ENCODE peak calls at places on chromosome 10, in eight cellular contexts. One of them, this sample, is unnamed.

GRCh38 chr10:126063353-126063791 is 167.0 kb downstream of the FANK1 start:
- DNase-seq in A549: peak; percentile 28
- DNase-seq in endothelial cell of umbilical vein: no peak
- DNase-seq in adrenal gland: no peak
- DNase-seq in transverse colon: no peak
- DNase-seq in IMR-90: peak; percentile 81
- DNase-seq in tibial nerve: no peak
- DNase-seq in breast epithelium: no peak
- DNase-seq in this sample: no peak

GRCh38 chr10:95236068-95236903 is 42.2 kb downstream of the ACSM6 start:
- DNase-seq in A549: no peak
- DNase-seq in endothelial cell of umbilical vein: peak; percentile 42
- DNase-seq in adrenal gland: no peak
- DNase-seq in transverse colon: no peak
- DNase-seq in IMR-90: peak; percentile 81
- DNase-seq in tibial nerve: no peak
- DNase-seq in breast epithelium: no peak
- DNase-seq in this sample: no peak

GRCh38 chr10:340646-341045 is 205.4 kb downstream of the ZMYND11 start:
- DNase-seq in A549: no peak
- DNase-seq in endothelial cell of umbilical vein: no peak
- DNase-seq in adrenal gland: no peak
- DNase-seq in transverse colon: no peak
- DNase-seq in IMR-90: no peak
- DNase-seq in tibial nerve: no peak
- DNase-seq in breast epithelium: no peak
- DNase-seq in this sample: no peak

GRCh38 chr10:4034907-4035581 is 250.0 kb upstream of the KLF6 start:
- DNase-seq in A549: no peak
- DNase-seq in endothelial cell of umbilical vein: peak; percentile 6
- DNase-seq in adrenal gland: no peak
- DNase-seq in transverse colon: peak; percentile 22
- DNase-seq in IMR-90: peak; percentile 41
- DNase-seq in tibial nerve: no peak
- DNase-seq in breast epithelium: no peak
- DNase-seq in this sample: no peak

GRCh38 chr10:73644015-73644743 is 2.9 kb upstream of the MYOZ1 start:
- DNase-seq in A549: peak; percentile 71
- DNase-seq in endothelial cell of umbilical vein: peak; percentile 70
- DNase-seq in adrenal gland: peak; percentile 69
- DNase-seq in transverse colon: peak; percentile 64
- DNase-seq in IMR-90: peak; percentile 73
- DNase-seq in tibial nerve: peak; percentile 61
- DNase-seq in breast epithelium: peak; percentile 51
- DNase-seq in this sample: peak; percentile 80

GRCh38 chr10:130409931-130410330 is 273.7 kb downstream of the GLRX3 start:
- DNase-seq in A549: no peak
- DNase-seq in endothelial cell of umbilical vein: no peak
- DNase-seq in adrenal gland: no peak
- DNase-seq in transverse colon: no peak
- DNase-seq in IMR-90: no peak
- DNase-seq in tibial nerve: no peak
- DNase-seq in breast epithelium: no peak
- DNase-seq in this sample: no peak

GRCh38 chr10:15865304-15865703 is 5.0 kb upstream of the MINDY3 start:
- DNase-seq in A549: no peak
- DNase-seq in endothelial cell of umbilical vein: no peak
- DNase-seq in adrenal gland: no peak
- DNase-seq in transverse colon: no peak
- DNase-seq in IMR-90: no peak
- DNase-seq in tibial nerve: no peak
- DNase-seq in breast epithelium: no peak
- DNase-seq in this sample: no peak

GRCh38 chr10:116274141-116274861 is 1.3 kb upstream of the GFRA1 start:
- DNase-seq in A549: peak; percentile 20
- DNase-seq in endothelial cell of umbilical vein: no peak
- DNase-seq in adrenal gland: peak; percentile 21
- DNase-seq in transverse colon: no peak
- DNase-seq in IMR-90: no peak
- DNase-seq in tibial nerve: no peak
- DNase-seq in breast epithelium: peak; percentile 58
- DNase-seq in this sample: no peak

GRCh38 chr10:101639141-101639900 is 51.2 kb downstream of the DPCD start:
- DNase-seq in A549: no peak
- DNase-seq in endothelial cell of umbilical vein: no peak
- DNase-seq in adrenal gland: no peak
- DNase-seq in transverse colon: no peak
- DNase-seq in IMR-90: no peak
- DNase-seq in tibial nerve: no peak
- DNase-seq in breast epithelium: no peak
- DNase-seq in this sample: no peak

GRCh38 chr10:127374074-127374680 is 174.9 kb upstream of the NPS start:
- DNase-seq in A549: no peak
- DNase-seq in endothelial cell of umbilical vein: no peak
- DNase-seq in adrenal gland: no peak
- DNase-seq in transverse colon: no peak
- DNase-seq in IMR-90: no peak
- DNase-seq in tibial nerve: no peak
- DNase-seq in breast epithelium: no peak
- DNase-seq in this sample: no peak

GRCh38 chr10:131196176-131196885 is 115.2 kb downstream of the TCERG1L start:
- DNase-seq in A549: no peak
- DNase-seq in endothelial cell of umbilical vein: no peak
- DNase-seq in adrenal gland: no peak
- DNase-seq in transverse colon: no peak
- DNase-seq in IMR-90: no peak
- DNase-seq in tibial nerve: no peak
- DNase-seq in breast epithelium: no peak
- DNase-seq in this sample: no peak

DNA sequence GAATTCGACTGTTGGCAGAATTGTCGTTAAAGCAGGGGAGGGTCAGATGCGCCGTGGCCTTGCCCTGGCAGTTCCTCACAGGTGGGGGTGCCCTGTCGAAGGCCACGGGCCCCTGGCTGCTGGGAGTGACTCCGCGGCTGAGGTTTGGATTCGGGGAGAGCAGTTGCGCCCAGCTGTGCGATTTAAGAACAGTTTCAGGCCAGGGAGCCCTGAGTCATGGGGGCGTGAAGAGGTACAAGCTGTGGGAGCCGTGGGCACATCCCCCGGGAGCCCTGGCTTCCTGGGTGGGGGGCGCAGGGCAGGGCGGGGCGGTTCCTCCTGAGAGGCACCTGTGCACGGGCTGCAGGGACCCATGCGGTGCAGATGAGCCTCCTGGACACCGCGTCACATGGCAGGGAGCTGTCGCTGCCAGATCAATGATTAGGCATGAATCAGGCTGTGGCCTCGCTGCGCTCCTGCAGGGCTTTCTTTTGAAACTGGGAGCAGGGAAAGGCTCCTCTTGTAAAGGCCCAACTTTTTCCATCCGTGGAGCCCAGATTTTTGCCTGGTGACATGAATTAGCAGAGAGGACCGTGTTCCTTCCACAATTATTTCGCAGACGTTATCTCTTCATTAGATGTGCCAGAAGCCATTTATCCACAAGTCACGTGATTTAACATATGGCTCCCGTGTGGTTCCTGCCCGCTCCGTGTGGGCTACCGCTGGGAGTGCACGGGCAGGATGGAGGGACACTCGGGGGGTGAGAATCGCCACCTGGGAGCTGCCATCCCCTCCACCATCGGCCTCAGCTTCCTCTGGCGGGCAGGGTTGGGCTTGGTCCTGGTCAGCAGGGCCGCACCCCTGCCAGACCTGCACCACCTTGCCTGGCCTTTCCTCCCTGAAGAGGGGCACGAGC is 918 bp downstream of the PWWP2B start:
- DNase-seq in A549: peak; percentile 47
- DNase-seq in endothelial cell of umbilical vein: peak; percentile 37
- DNase-seq in adrenal gland: peak; percentile 88
- DNase-seq in transverse colon: peak; percentile 67
- DNase-seq in IMR-90: peak; percentile 47
- DNase-seq in tibial nerve: no peak
- DNase-seq in breast epithelium: no peak
- DNase-seq in this sample: peak; percentile 67
- TF ChIP-seq POLR2A in A549: no peak
- TF ChIP-seq POLR2A in endothelial cell of umbilical vein: no peak
- TF ChIP-seq POLR2A in adrenal gland: no peak
- TF ChIP-seq POLR2A in transverse colon: no peak
- TF ChIP-seq POLR2A in IMR-90: peak; percentile 3
- TF ChIP-seq POLR2A in tibial nerve: no peak
- TF ChIP-seq POLR2A in breast epithelium: no peak
- TF ChIP-seq POLR2A in this sample: no peak

GRCh38 chr10:100175873-100176272 is 10.0 kb downstream of the ERLIN1 start:
- DNase-seq in A549: no peak
- DNase-seq in endothelial cell of umbilical vein: no peak
- DNase-seq in adrenal gland: no peak
- DNase-seq in transverse colon: no peak
- DNase-seq in IMR-90: no peak
- DNase-seq in tibial nerve: no peak
- DNase-seq in breast epithelium: no peak
- DNase-seq in this sample: no peak
- TF ChIP-seq POLR2A in A549: no peak
- TF ChIP-seq POLR2A in endothelial cell of umbilical vein: no peak
- TF ChIP-seq POLR2A in adrenal gland: no peak
- TF ChIP-seq POLR2A in transverse colon: no peak
- TF ChIP-seq POLR2A in IMR-90: no peak
- TF ChIP-seq POLR2A in tibial nerve: no peak
- TF ChIP-seq POLR2A in breast epithelium: no peak
- TF ChIP-seq POLR2A in this sample: no peak

DNA sequence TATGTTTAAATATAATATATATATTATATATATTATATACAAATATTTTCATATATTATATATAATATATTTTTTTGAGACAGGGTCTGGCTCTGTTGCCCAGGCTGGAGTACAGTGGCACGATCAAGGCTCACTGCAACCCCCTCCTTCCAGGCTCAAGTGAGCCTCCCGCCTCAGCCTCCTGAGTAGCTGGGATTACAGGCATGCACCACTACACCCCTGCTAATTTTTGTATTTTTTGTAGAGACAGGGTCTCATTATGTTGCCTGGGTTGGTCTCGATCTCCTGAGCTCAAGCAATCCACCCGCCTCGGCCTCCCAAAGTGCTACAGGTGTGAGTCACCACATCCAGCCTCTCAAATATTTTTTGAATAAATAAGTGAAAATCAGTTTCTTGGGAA is 215.5 kb downstream of the GATA3 start:
- DNase-seq in A549: peak; percentile 15
- DNase-seq in endothelial cell of umbilical vein: no peak
- DNase-seq in adrenal gland: no peak
- DNase-seq in transverse colon: no peak
- DNase-seq in IMR-90: no peak
- DNase-seq in tibial nerve: no peak
- DNase-seq in breast epithelium: no peak
- DNase-seq in this sample: no peak
- TF ChIP-seq POLR2A in A549: no peak
- TF ChIP-seq POLR2A in endothelial cell of umbilical vein: no peak
- TF ChIP-seq POLR2A in adrenal gland: no peak
- TF ChIP-seq POLR2A in transverse colon: no peak
- TF ChIP-seq POLR2A in IMR-90: no peak
- TF ChIP-seq POLR2A in tibial nerve: no peak
- TF ChIP-seq POLR2A in breast epithelium: no peak
- TF ChIP-seq POLR2A in this sample: no peak

GRCh38 chr10:5888843-5889623 is 660 bp downstream of the ANKRD16 start:
- DNase-seq in A549: peak; percentile 32
- DNase-seq in endothelial cell of umbilical vein: peak; percentile 52
- DNase-seq in adrenal gland: no peak
- DNase-seq in transverse colon: peak; percentile 51
- DNase-seq in IMR-90: no peak
- DNase-seq in tibial nerve: no peak
- DNase-seq in breast epithelium: no peak
- DNase-seq in this sample: peak; percentile 69
- TF ChIP-seq POLR2A in A549: peak; percentile 30
- TF ChIP-seq POLR2A in endothelial cell of umbilical vein: no peak
- TF ChIP-seq POLR2A in adrenal gland: no peak
- TF ChIP-seq POLR2A in transverse colon: no peak
- TF ChIP-seq POLR2A in IMR-90: no peak
- TF ChIP-seq POLR2A in tibial nerve: no peak
- TF ChIP-seq POLR2A in breast epithelium: no peak
- TF ChIP-seq POLR2A in this sample: no peak

GRCh38 chr10:108362306-108362705 is 1197.8 kb upstream of the SORCS1 start:
- DNase-seq in A549: no peak
- DNase-seq in endothelial cell of umbilical vein: no peak
- DNase-seq in adrenal gland: no peak
- DNase-seq in transverse colon: no peak
- DNase-seq in IMR-90: no peak
- DNase-seq in tibial nerve: no peak
- DNase-seq in breast epithelium: no peak
- DNase-seq in this sample: peak; percentile 79
- TF ChIP-seq POLR2A in A549: no peak
- TF ChIP-seq POLR2A in endothelial cell of umbilical vein: no peak
- TF ChIP-seq POLR2A in adrenal gland: no peak
- TF ChIP-seq POLR2A in transverse colon: no peak
- TF ChIP-seq POLR2A in IMR-90: no peak
- TF ChIP-seq POLR2A in tibial nerve: no peak
- TF ChIP-seq POLR2A in breast epithelium: no peak
- TF ChIP-seq POLR2A in this sample: no peak

DNA sequence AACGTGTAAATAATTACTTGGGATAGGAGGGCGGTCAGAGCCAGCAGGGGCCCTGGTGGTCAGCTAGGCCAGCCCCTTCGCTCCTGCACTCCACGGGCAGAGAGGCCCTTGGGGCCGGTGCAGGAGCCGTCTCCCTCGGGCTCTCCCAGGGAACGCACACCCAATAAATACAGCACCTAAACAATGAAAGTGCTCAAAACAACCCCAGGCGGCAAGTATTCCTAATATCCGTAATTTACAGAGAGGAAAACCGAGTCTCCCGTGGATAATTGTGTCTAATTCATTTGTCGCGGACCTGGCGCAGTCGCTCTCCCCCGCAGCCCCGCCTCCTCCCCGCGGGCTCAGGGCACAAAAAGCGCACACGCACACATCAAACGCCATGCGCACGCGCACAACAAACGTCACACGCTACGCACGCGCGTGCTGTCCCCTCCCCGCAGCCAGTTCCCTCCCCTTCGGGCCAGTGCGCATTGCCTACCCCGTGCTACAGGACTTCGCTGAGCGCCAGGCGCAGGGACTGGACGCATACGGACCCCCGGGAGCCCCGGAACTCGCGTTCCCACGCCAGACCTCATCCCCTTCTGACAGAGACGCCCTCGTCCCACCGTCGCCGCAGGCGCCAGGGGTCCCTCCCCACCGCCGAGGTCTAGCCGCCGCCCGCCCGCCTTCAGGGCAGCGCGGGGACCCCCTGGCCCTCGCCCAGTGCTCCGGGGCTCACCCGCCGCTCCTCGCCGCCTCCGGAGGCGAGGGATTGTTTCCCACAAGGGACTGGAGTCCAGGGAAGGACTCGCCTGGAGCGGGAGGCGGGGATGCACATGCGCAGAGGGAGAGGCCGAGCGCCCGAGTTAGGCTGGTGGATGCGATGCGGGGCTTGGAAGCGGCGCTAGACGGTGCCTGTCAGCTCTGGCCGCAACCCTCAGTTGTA is at the start of gene ZNF248:
- DNase-seq in A549: peak; percentile 97
- DNase-seq in endothelial cell of umbilical vein: peak; percentile 97
- DNase-seq in adrenal gland: peak; percentile 97
- DNase-seq in transverse colon: peak; percentile 97
- DNase-seq in IMR-90: peak; percentile 96
- DNase-seq in tibial nerve: peak; percentile 94
- DNase-seq in breast epithelium: peak; percentile 95
- DNase-seq in this sample: peak; percentile 97
- TF ChIP-seq POLR2A in A549: peak; percentile 99
- TF ChIP-seq POLR2A in endothelial cell of umbilical vein: peak; percentile 96
- TF ChIP-seq POLR2A in adrenal gland: peak; percentile 97
- TF ChIP-seq POLR2A in transverse colon: peak; percentile 98
- TF ChIP-seq POLR2A in IMR-90: peak; percentile 97
- TF ChIP-seq POLR2A in tibial nerve: peak; percentile 99
- TF ChIP-seq POLR2A in breast epithelium: peak; percentile 92
- TF ChIP-seq POLR2A in this sample: peak; percentile 91

GRCh38 chr10:43771675-43772074 is 123.0 kb upstream of the ZNF32 start:
- DNase-seq in A549: no peak
- DNase-seq in endothelial cell of umbilical vein: no peak
- DNase-seq in adrenal gland: no peak
- DNase-seq in transverse colon: no peak
- DNase-seq in IMR-90: no peak
- DNase-seq in tibial nerve: no peak
- DNase-seq in breast epithelium: no peak
- DNase-seq in this sample: no peak
- TF ChIP-seq POLR2A in A549: no peak
- TF ChIP-seq POLR2A in endothelial cell of umbilical vein: no peak
- TF ChIP-seq POLR2A in adrenal gland: no peak
- TF ChIP-seq POLR2A in transverse colon: no peak
- TF ChIP-seq POLR2A in IMR-90: no peak
- TF ChIP-seq POLR2A in tibial nerve: no peak
- TF ChIP-seq POLR2A in breast epithelium: no peak
- TF ChIP-seq POLR2A in this sample: no peak

This sample was measured in erythroblast.